ENCODE peak calls at places on chromosomes 4 and X, in ten cellular contexts. B is activated gamma-delta T cell treated with Interleukin-2 at 50 U/mL for 16 hours; M is CD8-positive, alpha-beta memory T cell; C is CD8-positive, alpha-beta T cell; W is osteocyte; N is ELF-1; Q is GM12865; D is body of pancreas; V is HTR-8/SVneo; T is pancreas. U is an unnamed sample.

GRCh38 chr4:90689739-90690138 is 562.5 kb downstream of the CCSER1 start:
- DNase-seq in W (no peak), V (no peak), T (no peak), Q (no peak), B (no peak), D (no peak), C (no peak), N (no peak), M (no peak), U (no peak)

GRCh38 chrX:129523076-129524055 is at the start of gene SMARCA1:
- DNase-seq in C (no peak), B (peak; percentile 3), M (no peak), N (peak; percentile 76), V (peak; percentile 32), D (peak; percentile 57), T (peak; percentile 66), W (peak; percentile 86), Q (no peak), U (peak; percentile 1)

GRCh38 chr4:41257901-41258300 is 1.2 kb downstream of the UCHL1 start:
- DNase-seq in B (no peak), D (no peak), N (peak; percentile 42), V (no peak), Q (no peak), M (no peak), W (no peak), C (no peak), T (no peak), U (no peak)

GRCh38 chrX:49001521-49002090 is 458 bp downstream of the GRIPAP1 start:
- DNase-seq in M (peak; percentile 49), W (no peak), B (peak; percentile 34), Q (peak; percentile 70), D (no peak), T (no peak), C (peak; percentile 46), V (peak; percentile 8), N (no peak), U (peak; percentile 49)

GRCh38 chr4:36273276-36273675 is 8.1 kb upstream of the DTHD1 start:
- DNase-seq in Q (no peak), V (no peak), C (no peak), M (no peak), W (no peak), B (no peak), T (no peak), D (no peak), N (no peak), U (no peak)

GRCh38 chr4:130336585-130337217 is 1240.7 kb downstream of the C4orf33 start:
- DNase-seq in N (no peak), V (peak; percentile 0), C (no peak), M (no peak), Q (peak; percentile 19), W (no peak), B (no peak), T (no peak), D (no peak), U (no peak)

GRCh38 chr4:145069361-145069760 is 28.6 kb downstream of the ANAPC10 start:
- DNase-seq in M (no peak), T (no peak), W (no peak), B (no peak), N (no peak), C (no peak), D (no peak), Q (no peak), V (peak; percentile 11), U (no peak)

GRCh38 chr4:113971706-113972360 is 7.6 kb downstream of the ARSJ start:
- DNase-seq in B (no peak), C (no peak), V (no peak), N (no peak), T (no peak), W (no peak), M (no peak), Q (no peak), D (no peak), U (no peak)

GRCh38 chr4:56909083-56909981 is 1.6 kb downstream of the REST start:
- DNase-seq in V (peak; percentile 14), Q (peak; percentile 78), M (peak; percentile 36), B (peak; percentile 34), D (peak; percentile 32), N (peak; percentile 80), C (peak; percentile 57), W (peak; percentile 85), T (no peak), U (peak; percentile 32)

GRCh38 chrX:81120936-81121351 is 80.8 kb downstream of the HMGN5 start:
- DNase-seq in B (peak; percentile 20), W (no peak), V (no peak), C (peak; percentile 22), T (no peak), M (no peak), N (peak; percentile 83), D (peak; percentile 34), Q (peak; percentile 68), U (peak; percentile 14)

GRCh38 chrX:30530591-30530990 is 47.0 kb downstream of the TASL start:
- DNase-seq in M (no peak), N (no peak), V (no peak), B (no peak), C (no peak), D (no peak), T (no peak), W (no peak), Q (no peak), U (no peak)

GRCh38 chrX:9374537-9374936 is 90.3 kb upstream of the TBL1X start:
- DNase-seq in M (no peak), N (no peak), V (no peak), Q (no peak), C (no peak), W (no peak), T (no peak), B (no peak), D (peak; percentile 32), U (no peak)

GRCh38 chr4:856468-856901 is 30.6 kb upstream of the CPLX1 start:
- DNase-seq in T (no peak), B (no peak), V (no peak), Q (no peak), C (no peak), M (no peak), N (no peak), W (no peak), D (no peak), U (no peak)

GRCh38 chrX:19334945-19335626 is 8.6 kb upstream of the PDHA1 start:
- DNase-seq in C (no peak), Q (peak; percentile 81), N (peak; percentile 70), V (no peak), B (no peak), M (no peak), T (no peak), W (no peak), D (no peak), U (no peak)

GRCh38 chrX:125765347-125765746 is 400.7 kb downstream of the DCAF12L2 start:
- DNase-seq in V (no peak), M (no peak), T (no peak), N (no peak), W (no peak), B (no peak), Q (no peak), D (no peak), C (no peak), U (no peak)

GRCh38 chr4:164542431-164542830 is 211.5 kb upstream of the SMIM31 start:
- DNase-seq in W (no peak), T (no peak), N (no peak), V (no peak), M (no peak), B (no peak), C (no peak), Q (no peak), D (no peak), U (no peak)

GRCh38 chrX:118552501-118552900 is 56.9 kb downstream of the DOCK11 start:
- DNase-seq in C (no peak), N (no peak), W (no peak), Q (no peak), T (no peak), D (no peak), V (no peak), B (no peak), M (no peak), U (no peak)

GRCh38 chr4:89410687-89411086 is 103.1 kb upstream of the GPRIN3 start:
- DNase-seq in C (no peak), Q (no peak), T (no peak), M (no peak), B (no peak), V (no peak), W (no peak), N (no peak), D (no peak), U (no peak)

U was measured in T-helper 9 cell.